ENCODE peak calls at places on chromosomes 11 and 22, in ten cellular contexts. Y is neural progenitor cell, C is A549, M is kidney, K is transverse colon, Z is upper lobe of right lung, R is Caco-2, A is GM12865, G is AG04449, V is breast epithelium. H is an unnamed sample.

GRCh38 chr11:10784229-10785145 is 24.2 kb downstream of the EIF4G2 start:
- DNase-seq in M (no peak), C (no peak), Y (peak; percentile 66), K (no peak), A (no peak), V (no peak), Z (no peak), G (no peak), R (no peak), H (no peak)

GRCh38 chr22:46373838-46374662 is 38.5 kb downstream of the TRMU start:
- DNase-seq in Z (no peak), G (no peak), V (no peak), C (no peak), M (no peak), R (no peak), K (peak; percentile 74), A (peak; percentile 43), Y (no peak), H (no peak)

GRCh38 chr11:27705873-27706820 is 5.9 kb upstream of the BDNF start:
- DNase-seq in V (no peak), M (no peak), K (no peak), Z (no peak), Y (peak; percentile 62), R (peak; percentile 39), A (peak; percentile 34), C (peak; percentile 53), G (no peak), H (peak; percentile 25)

GRCh38 chr11:66339163-66339675 is 3.0 kb upstream of the RIN1 start:
- DNase-seq in Y (no peak), Z (peak; percentile 39), G (no peak), K (no peak), C (no peak), A (no peak), M (peak; percentile 50), V (no peak), R (no peak), H (no peak)

GRCh38 chr11:17721242-17721999 is 2.0 kb downstream of the MYOD1 start:
- DNase-seq in C (no peak), M (no peak), A (no peak), Z (no peak), V (no peak), R (no peak), G (no peak), Y (peak; percentile 57), K (no peak), H (no peak)

GRCh38 chr11:63768232-63769043 is at the start of gene ZFTA:
- DNase-seq in A (peak; percentile 74), Y (peak; percentile 90), R (peak; percentile 75), G (no peak), C (peak; percentile 51), M (peak; percentile 88), K (peak; percentile 75), V (no peak), Z (peak; percentile 83), H (peak; percentile 34)

GRCh38 chr11:45083544-45084087 is 62.8 kb upstream of the PRDM11 start:
- DNase-seq in C (peak; percentile 33), K (no peak), A (no peak), M (no peak), Z (no peak), R (peak; percentile 52), G (no peak), Y (peak; percentile 57), V (no peak), H (no peak)

GRCh38 chr22:33361581-33361980 is 303.4 kb upstream of the SYN3 start:
- DNase-seq in Y (no peak), R (no peak), M (no peak), V (no peak), C (peak; percentile 33), K (no peak), A (no peak), G (no peak), Z (no peak), H (peak; percentile 5)

GRCh38 chr22:45207981-45208664 is 32.6 kb downstream of the KIAA0930 start:
- DNase-seq in Y (no peak), K (no peak), V (no peak), M (peak; percentile 44), G (peak; percentile 78), C (no peak), A (no peak), R (no peak), Z (no peak), H (peak; percentile 86)

GRCh38 chr11:117690484-117691205 is 106.4 kb downstream of the DSCAML1 start:
- DNase-seq in C (no peak), Z (no peak), V (no peak), Y (no peak), K (no peak), A (peak; percentile 18), R (no peak), M (no peak), G (no peak), H (peak; percentile 1)

DNA sequence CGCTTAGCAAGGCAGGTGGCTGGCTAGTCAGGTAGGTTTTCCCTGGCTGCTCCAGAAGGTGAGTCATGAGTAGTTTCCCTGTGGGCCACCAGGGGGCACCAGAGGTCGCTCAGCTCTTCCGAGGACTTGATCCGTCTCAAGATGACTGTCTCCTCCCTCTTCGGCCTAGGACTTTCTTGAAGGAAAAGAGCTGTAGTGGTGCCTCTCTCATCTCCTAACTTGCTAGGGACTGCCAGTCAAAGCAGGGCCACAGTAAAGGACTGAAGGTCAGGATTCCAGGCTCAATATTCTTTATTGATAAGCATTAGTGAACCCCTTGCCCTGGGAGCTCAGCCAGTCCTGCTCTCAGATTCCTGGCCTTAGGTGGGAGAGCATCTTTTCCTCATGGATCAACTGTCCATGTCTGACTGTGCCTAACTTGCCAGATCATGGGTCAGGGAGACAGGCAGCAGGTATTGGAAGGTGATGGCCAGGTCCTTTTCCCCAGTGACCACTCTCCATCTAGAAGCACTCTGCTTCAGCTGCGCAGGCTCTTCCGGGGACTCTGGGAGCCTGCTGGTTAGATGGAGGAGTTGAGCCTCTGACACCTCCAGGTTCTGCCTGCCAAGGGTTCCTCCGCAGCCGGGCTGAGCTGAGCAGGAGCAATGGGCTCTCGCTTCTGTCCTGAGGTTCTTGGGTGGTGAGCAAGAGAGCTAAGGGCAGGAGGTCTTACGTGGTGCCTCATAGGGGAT is 1.9 kb downstream of the POLD4 start:
- DNase-seq in Y (peak; percentile 79), M (peak; percentile 56), C (peak; percentile 89), Z (peak; percentile 77), R (peak; percentile 74), A (peak; percentile 90), K (peak; percentile 77), G (no peak), V (no peak), H (peak; percentile 79)
- H3K4me3 ChIP-seq in Y (no peak overlapping the region), M (no peak overlapping the region), C (peak overlapping the region; percentile 69), Z (peak overlapping the region; percentile 84), R (no peak overlapping the region), A (peak overlapping the region; percentile 60), K (no peak overlapping the region), G (peak overlapping the region; percentile 21), V (no peak overlapping the region), H (no peak overlapping the region)

DNA sequence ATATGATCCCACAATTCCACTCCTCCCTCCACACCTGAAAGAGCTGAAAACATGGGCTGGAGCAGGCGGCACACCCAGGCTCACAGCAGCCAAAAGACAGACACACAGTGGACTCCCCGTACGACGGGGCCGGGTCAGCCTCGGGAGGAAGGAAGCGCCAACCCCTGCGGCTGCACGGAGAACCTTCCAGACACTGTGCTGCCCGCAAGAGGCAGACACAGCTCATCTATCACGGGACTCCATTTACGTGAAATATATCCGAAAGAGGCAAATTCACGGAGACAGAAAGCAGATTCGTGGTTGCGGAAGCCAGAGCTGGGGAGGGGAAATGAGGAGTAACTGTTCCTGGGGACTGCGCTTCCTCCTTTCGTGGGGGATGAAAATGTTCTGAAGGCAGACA is 165.0 kb downstream of the BRD1 start:
- DNase-seq in G (no peak), V (no peak), C (no peak), Z (peak; percentile 23), K (no peak), R (no peak), Y (no peak), A (no peak), M (peak; percentile 58), H (no peak)
- TF ChIP-seq CTCF in G (no peak), V (no peak), C (no peak), Z (no peak), K (no peak), R (no peak), Y (no peak), A (no peak), M (no peak), H (no peak)

GRCh38 chr22:31248965-31249940 is 37.2 kb downstream of the LIMK2 start:
- DNase-seq in C (no peak), V (peak; percentile 69), A (no peak), Y (no peak), G (no peak), R (peak; percentile 37), Z (no peak), K (no peak), M (no peak), H (no peak)

GRCh38 chr22:31246687-31247086 is 34.6 kb downstream of the LIMK2 start:
- DNase-seq in C (no peak), R (no peak), G (no peak), K (no peak), A (no peak), Z (no peak), Y (no peak), M (no peak), V (no peak), H (no peak)

GRCh38 chr22:31247726-31248125 is 35.6 kb downstream of the LIMK2 start:
- DNase-seq in Y (peak; percentile 25), V (no peak), A (no peak), C (no peak), K (no peak), Z (no peak), R (no peak), G (no peak), M (no peak), H (no peak)

GRCh38 chr22:31250740-31251330 is 38.7 kb downstream of the LIMK2 start:
- DNase-seq in Y (no peak), R (peak; percentile 85), C (no peak), Z (no peak), G (no peak), M (no peak), K (no peak), V (no peak), A (no peak), H (no peak)

GRCh38 chr22:31248138-31248745 is 36.1 kb downstream of the LIMK2 start:
- DNase-seq in G (peak; percentile 74), R (peak; percentile 82), Y (peak; percentile 92), A (no peak), V (peak; percentile 86), M (peak; percentile 91), K (peak; percentile 52), Z (peak; percentile 85), C (no peak), H (peak; percentile 88)
- H3K4me3 ChIP-seq in G (peak overlapping the region; percentile 72), R (peak overlapping the region; percentile 35), Y (peak overlapping the region; percentile 34), A (no peak overlapping the region), V (peak overlapping the region; percentile 79), M (peak overlapping the region; percentile 81), K (peak overlapping the region; percentile 26), Z (peak overlapping the region; percentile 62), C (no peak overlapping the region), H (peak overlapping the region; percentile 68)

GRCh38 chr22:23402275-23403151 is 177.6 kb downstream of the IGLL1 start:
- DNase-seq in A (peak; percentile 71), Y (peak; percentile 93), V (peak; percentile 73), K (peak; percentile 80), R (peak; percentile 89), Z (peak; percentile 86), C (peak; percentile 82), M (peak; percentile 90), G (no peak), H (peak; percentile 40)
- TF ChIP-seq CTCF in A (peak; percentile 61), Y (peak; percentile 62), V (no peak), K (peak; percentile 64), R (peak; percentile 86), Z (peak; percentile 49), C (peak; percentile 60), M (peak; percentile 40), G (peak; percentile 66), H (no peak)